ENCODE peak calls at places on chromosomes 4 and X, in eight cellular contexts. U, L, H, J, G, T, K and P are unnamed samples.

GRCh38 chrX:50988649-50989048 is 78.1 kb downstream of the BMP15 start:
- DNase-seq in U (peak), H (no peak), T (peak), G (no peak), K (no peak), J (no peak), L (peak), P (peak)

GRCh38 chr4:53039741-53040458 is 177.8 kb downstream of the RASL11B start:
- DNase-seq in U (no peak), H (no peak), K (no peak), G (no peak), J (no peak), L (no peak), T (no peak), P (no peak)

GRCh38 chrX:48278958-48279357 is 23.8 kb downstream of the SSX1 start:
- DNase-seq in G (no peak), T (peak), L (no peak), U (peak), K (no peak), J (peak), H (no peak), P (peak)

GRCh38 chr4:138910914-138911336 is 104.7 kb upstream of the NOCT start:
- DNase-seq in J (peak), K (no peak), H (peak), T (peak), G (peak), U (peak), L (peak), P (peak)

GRCh38 chr4:68338625-68339024 is 11.3 kb downstream of the YTHDC1 start:
- DNase-seq in J (no peak), H (no peak), T (no peak), L (no peak), G (peak), K (no peak), U (no peak), P (no peak)

GRCh38 chr4:128600996-128601857 is 208.3 kb upstream of the JADE1 start:
- DNase-seq in U (peak), T (peak), H (no peak), K (no peak), G (peak), L (no peak), J (peak), P (peak)

GRCh38 chr4:99459546-99460042 is 24.5 kb upstream of the ADH7 start:
- DNase-seq in J (no peak), K (no peak), T (no peak), U (no peak), G (no peak), L (no peak), H (no peak), P (no peak)

GRCh38 chrX:115372026-115372610 is 82.6 kb downstream of the LUZP4 start:
- DNase-seq in H (no peak), J (no peak), U (peak), K (no peak), T (no peak), G (no peak), L (no peak), P (no peak)

GRCh38 chrX:75786290-75786689 is 1.2 kb upstream of the MAGEE2 start:
- DNase-seq in H (no peak), L (no peak), U (no peak), J (no peak), G (no peak), K (no peak), T (no peak), P (no peak)

GRCh38 chr4:25703731-25704388 is 48.2 kb downstream of the SLC34A2 start:
- DNase-seq in L (no peak), U (peak), H (no peak), J (no peak), G (no peak), K (no peak), T (no peak), P (no peak)

GRCh38 chr4:22462693-22463092 is 53.2 kb downstream of the ADGRA3 start:
- DNase-seq in U (no peak), K (no peak), L (no peak), T (no peak), H (no peak), G (no peak), J (no peak), P (no peak)

GRCh38 chr4:85210353-85210752 is 243.9 kb upstream of the WDFY3 start:
- DNase-seq in L (no peak), H (no peak), G (no peak), J (no peak), U (peak), K (no peak), T (no peak), P (no peak)

GRCh38 chr4:126592088-126592487 is 1040.7 kb upstream of the INTU start:
- DNase-seq in U (no peak), L (no peak), T (no peak), K (no peak), J (no peak), H (no peak), G (no peak), P (no peak)
- TF ChIP-seq CTCF in U (peak), L (peak), T (no peak), K (no peak), J (no peak), H (no peak), G (peak), P (peak)

GRCh38 chr4:21184788-21185187 is 484.5 kb downstream of the PACRGL start:
- DNase-seq in U (no peak), J (no peak), K (no peak), H (no peak), L (no peak), T (no peak), G (no peak), P (no peak)
- TF ChIP-seq CTCF in U (no peak), J (no peak), K (no peak), H (no peak), L (no peak), T (no peak), G (no peak), P (no peak)

DNA sequence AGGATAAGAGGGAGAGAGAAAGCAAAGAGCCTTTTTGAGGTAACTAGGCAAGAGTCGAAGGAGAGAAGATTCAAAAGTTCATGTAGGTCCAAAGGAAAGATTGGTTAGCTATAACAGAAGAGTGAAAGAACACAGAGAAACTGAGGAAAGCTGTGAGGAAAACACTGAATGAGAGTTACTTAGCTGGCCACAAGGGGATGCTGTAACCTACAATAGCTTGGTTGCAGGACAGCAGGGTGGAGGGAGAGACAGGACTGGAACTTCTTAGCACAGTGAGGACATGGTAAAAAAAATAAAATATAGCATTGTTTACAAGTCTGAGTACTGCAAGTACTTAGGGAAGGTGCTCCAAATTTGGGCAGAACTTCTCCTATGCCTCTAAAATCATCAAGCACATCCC is 48.3 kb downstream of the RAI2 start:
- DNase-seq in U (peak), H (no peak), K (no peak), G (no peak), J (no peak), L (no peak), T (no peak), P (peak)
- TF ChIP-seq CTCF in U (peak), H (no peak), K (peak), G (peak), J (no peak), L (peak), T (peak), P (peak)

DNA sequence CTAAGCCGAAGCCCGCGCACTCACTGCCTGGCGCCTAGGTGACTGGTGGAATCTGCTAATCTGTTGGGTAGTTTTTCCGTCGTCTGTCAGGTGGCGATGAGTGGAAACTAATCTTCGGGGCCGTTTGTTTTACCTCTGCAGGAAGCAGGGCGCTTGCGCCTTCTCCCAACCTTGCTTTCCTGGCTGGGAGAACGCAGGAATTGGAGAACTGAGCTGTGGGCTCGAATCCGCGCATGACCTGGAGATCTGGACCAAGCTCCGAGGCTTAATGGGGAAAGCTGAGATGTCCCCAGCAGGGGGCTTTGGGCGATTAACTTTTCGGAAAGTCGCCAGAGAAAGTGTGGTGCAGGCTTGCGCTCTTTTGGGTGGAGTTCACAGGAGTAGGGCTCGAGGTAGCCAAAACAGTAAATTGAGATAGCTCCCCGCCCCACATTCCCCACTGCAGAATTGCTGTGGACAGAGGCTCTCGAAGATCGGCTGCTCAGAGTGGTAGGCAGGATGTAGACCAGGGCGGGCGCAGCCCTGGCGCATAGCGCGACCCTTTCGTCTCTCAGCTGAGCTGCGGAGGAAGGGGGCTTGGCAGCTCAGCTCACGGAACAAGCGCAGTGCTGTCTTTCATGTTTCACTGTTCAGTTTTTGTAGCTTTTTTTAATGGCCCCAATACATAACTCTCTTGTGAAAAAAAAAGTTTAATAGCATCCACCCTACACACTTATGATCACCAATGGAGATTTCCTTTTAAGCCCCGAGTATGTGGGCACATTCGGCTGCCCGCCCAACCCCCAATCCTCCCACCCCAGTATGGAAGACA is 2.7 kb upstream of the FGF5 start:
- DNase-seq in L (peak), H (peak), J (no peak), G (no peak), T (no peak), K (no peak), U (no peak), P (no peak)
- TF ChIP-seq CTCF in L (no peak), H (no peak), J (no peak), G (no peak), T (no peak), K (no peak), U (no peak), P (no peak)

DNA sequence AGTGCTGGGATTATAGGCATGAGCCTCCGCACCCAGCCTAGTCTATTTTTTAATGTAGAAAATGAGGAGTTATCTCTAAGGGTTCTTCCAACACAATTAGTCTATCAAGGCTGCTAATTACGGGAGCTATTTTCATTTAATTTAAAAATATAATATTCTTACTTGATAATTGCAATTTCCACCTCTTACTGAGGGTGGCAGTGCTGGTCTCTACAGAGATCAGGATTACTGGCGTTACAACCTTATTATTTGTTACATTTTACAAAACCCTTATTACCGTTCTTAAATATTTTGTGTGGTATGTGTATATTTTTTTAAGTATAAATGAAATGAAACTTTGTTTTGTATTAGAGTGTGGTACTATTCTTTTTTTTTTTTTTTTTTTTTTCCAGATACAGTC is 17.6 kb upstream of the GK start:
- DNase-seq in H (no peak), G (no peak), T (no peak), U (peak), L (no peak), J (no peak), K (no peak), P (no peak)
- TF ChIP-seq CTCF in H (no peak), G (peak), T (peak), U (peak), L (peak), J (no peak), K (peak), P (peak)

DNA sequence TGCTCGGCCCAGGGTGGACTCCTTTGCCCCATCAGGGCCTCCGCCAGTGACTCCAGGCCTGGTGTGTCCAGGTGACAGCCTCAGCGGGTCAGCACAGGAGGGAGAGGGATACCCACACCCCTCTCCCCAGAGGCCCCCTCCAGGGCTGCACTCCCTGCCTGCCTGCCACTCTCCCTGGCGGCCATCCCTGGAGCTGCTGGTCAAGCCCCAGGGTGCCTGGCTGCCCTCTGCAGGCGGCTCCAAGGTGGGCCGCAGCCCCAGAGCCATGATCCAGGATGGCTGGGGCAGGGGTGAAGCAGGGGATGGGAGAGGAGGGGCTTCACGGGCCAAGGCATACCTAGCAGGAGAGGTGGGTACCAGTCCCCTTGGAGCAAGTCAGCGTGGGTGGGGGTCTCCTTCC is 3.8 kb downstream of the FGFRL1 start:
- DNase-seq in G (no peak), L (peak), T (no peak), U (no peak), K (no peak), J (no peak), H (no peak), P (no peak)
- TF ChIP-seq CTCF in G (no peak), L (peak), T (no peak), U (no peak), K (peak), J (no peak), H (no peak), P (no peak)